ENCODE peak calls at places on chromosomes 6 and 20, in nine cellular contexts. V, Z, T, U, D, F, J, M and B are unnamed samples.

GRCh38 chr6:121055572-121056163 is 278.6 kb downstream of the TBC1D32 start:
- DNase-seq in T (no peak), U (peak), V (peak), Z (peak), M (peak), J (peak), D (no peak), F (peak), B (peak)

GRCh38 chr6:129120856-129121255 is 237.9 kb downstream of the LAMA2 start:
- DNase-seq in M (no peak), V (no peak), D (no peak), F (no peak), J (no peak), U (no peak), T (no peak), Z (no peak), B (no peak)

GRCh38 chr6:167683028-167683862 is 143.5 kb upstream of the AFDN start:
- DNase-seq in F (no peak), T (no peak), M (no peak), U (peak), V (peak), Z (no peak), J (peak), D (peak), B (no peak)

GRCh38 chr6:169961772-169962561 is 210.5 kb downstream of the ERMARD start:
- DNase-seq in T (no peak), J (no peak), U (no peak), F (no peak), Z (no peak), V (no peak), M (no peak), D (no peak), B (no peak)

GRCh38 chr20:54324652-54325285 is 116.9 kb downstream of the PFDN4 start:
- DNase-seq in M (no peak), D (no peak), F (no peak), U (no peak), T (no peak), Z (no peak), V (no peak), J (no peak), B (no peak)

GRCh38 chr6:139135578-139136545 is 982 bp downstream of the HECA start:
- DNase-seq in V (peak), F (peak), J (no peak), D (peak), M (peak), T (no peak), Z (no peak), U (peak), B (no peak)

GRCh38 chr6:80523531-80523970 is 417.1 kb downstream of the BCKDHB start:
- DNase-seq in V (peak), U (no peak), Z (no peak), D (no peak), J (no peak), M (no peak), F (no peak), T (no peak), B (no peak)

GRCh38 chr6:37625591-37626374 is 71.9 kb downstream of the MDGA1 start:
- DNase-seq in T (no peak), D (no peak), Z (no peak), U (no peak), V (no peak), M (no peak), J (no peak), F (no peak), B (no peak)

GRCh38 chr6:35544748-35545361 is 32.2 kb upstream of the TULP1 start:
- DNase-seq in T (peak), Z (no peak), M (no peak), J (no peak), D (no peak), U (no peak), V (no peak), F (no peak), B (no peak)

GRCh38 chr6:159961523-159961922 is 7.4 kb upstream of the IGF2R start:
- DNase-seq in V (no peak), F (peak), Z (no peak), U (no peak), T (no peak), D (no peak), J (no peak), M (no peak), B (no peak)

GRCh38 chr6:81857812-81858211 is 105.3 kb upstream of the TENT5A start:
- DNase-seq in M (no peak), U (no peak), Z (no peak), T (no peak), J (no peak), F (no peak), V (no peak), D (no peak), B (no peak)

GRCh38 chr20:58714340-58714922 is 21.8 kb downstream of the NPEPL1 start:
- DNase-seq in D (no peak), V (no peak), Z (no peak), U (no peak), F (no peak), T (no peak), M (no peak), J (no peak), B (no peak)

GRCh38 chr6:75922226-75922625 is 150.2 kb downstream of the IMPG1 start:
- DNase-seq in D (no peak), F (no peak), J (no peak), Z (peak), V (peak), U (peak), T (no peak), M (no peak), B (no peak)

GRCh38 chr20:20092852-20093251 is 40.5 kb downstream of the CFAP61 start:
- DNase-seq in T (no peak), M (no peak), F (no peak), V (no peak), J (no peak), U (no peak), Z (no peak), D (no peak), B (no peak)

GRCh38 chr6:12331474-12331873 is 41.3 kb downstream of the EDN1 start:
- DNase-seq in F (no peak), Z (no peak), V (no peak), J (no peak), M (no peak), D (no peak), U (no peak), T (no peak), B (no peak)

GRCh38 chr6:33806795-33807194 is 3.0 kb upstream of the MLN start:
- DNase-seq in F (no peak), Z (no peak), D (no peak), V (no peak), U (no peak), J (no peak), T (no peak), M (no peak), B (no peak)

GRCh38 chr20:3729811-3730550 is 2.5 kb upstream of the HSPA12B start:
- DNase-seq in V (no peak), D (no peak), Z (no peak), T (no peak), J (no peak), F (no peak), U (no peak), M (no peak), B (no peak)

GRCh38 chr20:23133560-23133998 is 47.5 kb upstream of the CD93 start:
- DNase-seq in J (no peak), F (no peak), U (no peak), D (no peak), Z (no peak), T (no peak), M (no peak), V (no peak), B (no peak)

GRCh38 chr6:34248198-34248726 is 544 bp downstream of the SMIM29 start:
- DNase-seq in T (no peak), Z (no peak), D (no peak), F (peak), V (peak), U (peak), M (peak), J (no peak), B (no peak)

GRCh38 chr6:142045380-142046270 is 87.1 kb upstream of the GJE1 start:
- DNase-seq in T (no peak), V (peak), U (no peak), Z (peak), M (no peak), F (peak), D (no peak), J (peak), B (no peak)

GRCh38 chr20:44495257-44495656 is 19.6 kb downstream of the TTPAL start:
- DNase-seq in Z (no peak), T (no peak), D (no peak), J (no peak), V (peak), F (peak), U (no peak), M (no peak), B (no peak)

GRCh38 chr20:13220194-13220856 is 749 bp upstream of the ISM1 start:
- DNase-seq in J (no peak), U (peak), T (no peak), F (no peak), M (peak), Z (no peak), D (no peak), V (peak), B (no peak)

GRCh38 chr6:61711849-61712248 is 574.2 kb downstream of the KHDRBS2 start:
- DNase-seq in U (no peak), D (no peak), Z (no peak), J (no peak), F (no peak), T (no peak), V (no peak), M (peak), B (no peak)

GRCh38 chr6:98382246-98382645 is 452.1 kb upstream of the POU3F2 start:
- DNase-seq in J (no peak), M (no peak), U (no peak), V (no peak), F (no peak), Z (no peak), T (no peak), D (no peak), B (no peak)